ENCODE peak calls at places on chromosomes 6 and 20, in eight cellular contexts. One of them, this sample, is unnamed.

GRCh38 chr6:71015392-71015791 is 58.5 kb upstream of the B3GAT2 start:
- DNase-seq in endodermal cell: no peak
- DNase-seq in coronary artery: no peak
- DNase-seq in astrocyte of the spinal cord: no peak
- DNase-seq in astrocyte: no peak
- DNase-seq in foreskin fibroblast: no peak
- DNase-seq in psoas muscle: no peak
- DNase-seq in esophagus squamous epithelium: no peak
- DNase-seq in this sample: no peak

GRCh38 chr20:1330075-1330830 is 1.3 kb upstream of the SDCBP2 start:
- DNase-seq in astrocyte of the spinal cord: no peak
- DNase-seq in astrocyte: no peak
- DNase-seq in psoas muscle: peak; percentile 71
- DNase-seq in esophagus squamous epithelium: no peak
- DNase-seq in endodermal cell: peak; percentile 12
- DNase-seq in foreskin fibroblast: no peak
- DNase-seq in coronary artery: peak; percentile 78
- DNase-seq in this sample: no peak

GRCh38 chr6:110158479-110158878 is 21.0 kb downstream of the WASF1 start:
- DNase-seq in endodermal cell: no peak
- DNase-seq in astrocyte: no peak
- DNase-seq in foreskin fibroblast: no peak
- DNase-seq in astrocyte of the spinal cord: no peak
- DNase-seq in psoas muscle: no peak
- DNase-seq in esophagus squamous epithelium: no peak
- DNase-seq in coronary artery: no peak
- DNase-seq in this sample: no peak

GRCh38 chr6:99745651-99746050 is 139.0 kb downstream of the PRDM13 start:
- DNase-seq in esophagus squamous epithelium: no peak
- DNase-seq in endodermal cell: no peak
- DNase-seq in psoas muscle: no peak
- DNase-seq in astrocyte: peak; percentile 18
- DNase-seq in astrocyte of the spinal cord: peak; percentile 2
- DNase-seq in coronary artery: no peak
- DNase-seq in foreskin fibroblast: no peak
- DNase-seq in this sample: no peak

GRCh38 chr20:3248167-3248992 is 9.4 kb upstream of the SLC4A11 start:
- DNase-seq in psoas muscle: peak; percentile 50
- DNase-seq in endodermal cell: peak; percentile 86
- DNase-seq in astrocyte of the spinal cord: peak; percentile 36
- DNase-seq in foreskin fibroblast: peak; percentile 59
- DNase-seq in astrocyte: peak; percentile 18
- DNase-seq in coronary artery: no peak
- DNase-seq in esophagus squamous epithelium: no peak
- DNase-seq in this sample: no peak

GRCh38 chr20:38764563-38765355 is 16.5 kb downstream of the ACTR5 start:
- DNase-seq in astrocyte: peak; percentile 83
- DNase-seq in astrocyte of the spinal cord: peak; percentile 81
- DNase-seq in psoas muscle: no peak
- DNase-seq in foreskin fibroblast: peak; percentile 95
- DNase-seq in endodermal cell: no peak
- DNase-seq in coronary artery: peak; percentile 22
- DNase-seq in esophagus squamous epithelium: no peak
- DNase-seq in this sample: peak; percentile 68

GRCh38 chr6:26575494-26575939 is 21.2 kb upstream of the ABT1 start:
- DNase-seq in coronary artery: no peak
- DNase-seq in astrocyte of the spinal cord: peak; percentile 24
- DNase-seq in endodermal cell: peak; percentile 75
- DNase-seq in esophagus squamous epithelium: no peak
- DNase-seq in astrocyte: peak; percentile 35
- DNase-seq in psoas muscle: no peak
- DNase-seq in foreskin fibroblast: peak; percentile 65
- DNase-seq in this sample: no peak

GRCh38 chr6:165677091-165677490 is 14.1 kb upstream of the PDE10A start:
- DNase-seq in astrocyte of the spinal cord: no peak
- DNase-seq in foreskin fibroblast: no peak
- DNase-seq in psoas muscle: no peak
- DNase-seq in coronary artery: no peak
- DNase-seq in astrocyte: no peak
- DNase-seq in esophagus squamous epithelium: no peak
- DNase-seq in endodermal cell: no peak
- DNase-seq in this sample: no peak

GRCh38 chr6:5401845-5402738 is 140.8 kb downstream of the FARS2 start:
- DNase-seq in esophagus squamous epithelium: no peak
- DNase-seq in coronary artery: no peak
- DNase-seq in psoas muscle: no peak
- DNase-seq in foreskin fibroblast: peak; percentile 41
- DNase-seq in astrocyte of the spinal cord: peak; percentile 37
- DNase-seq in endodermal cell: no peak
- DNase-seq in astrocyte: no peak
- DNase-seq in this sample: no peak

GRCh38 chr20:62197321-62197720 is 14.5 kb downstream of the MTG2 start:
- DNase-seq in esophagus squamous epithelium: no peak
- DNase-seq in coronary artery: no peak
- DNase-seq in psoas muscle: no peak
- DNase-seq in endodermal cell: no peak
- DNase-seq in astrocyte of the spinal cord: no peak
- DNase-seq in astrocyte: no peak
- DNase-seq in foreskin fibroblast: no peak
- DNase-seq in this sample: no peak

DNA sequence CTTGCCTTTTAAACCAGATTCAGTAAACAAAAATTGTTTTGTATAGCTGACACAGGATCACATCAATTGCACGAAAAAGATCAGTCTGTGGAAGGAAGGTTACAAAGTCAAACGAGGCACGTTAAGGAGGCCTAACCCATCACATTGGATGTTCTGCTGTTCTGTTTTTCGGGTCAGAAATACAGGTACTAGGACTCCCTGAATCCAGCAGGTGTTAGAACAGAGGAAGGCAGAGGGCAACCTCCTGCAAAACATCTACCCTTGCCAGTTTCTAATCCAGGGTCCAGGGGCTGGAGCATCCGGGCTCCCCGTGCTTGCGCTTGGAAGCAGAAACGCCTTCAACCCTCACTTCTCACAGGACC is 64.6 kb downstream of the PLG start:
- DNase-seq in foreskin fibroblast: no peak
- DNase-seq in coronary artery: no peak
- DNase-seq in astrocyte: no peak
- DNase-seq in astrocyte of the spinal cord: no peak
- DNase-seq in endodermal cell: no peak
- DNase-seq in psoas muscle: no peak
- DNase-seq in esophagus squamous epithelium: no peak
- DNase-seq in this sample: no peak
- H3K4me3 ChIP-seq in foreskin fibroblast: no peak overlapping the region
- H3K4me3 ChIP-seq in coronary artery: peak overlapping the region; percentile 74
- H3K4me3 ChIP-seq in astrocyte: peak overlapping the region; percentile 60
- H3K4me3 ChIP-seq in astrocyte of the spinal cord: peak overlapping the region; percentile 42
- H3K4me3 ChIP-seq in endodermal cell: peak overlapping the region; percentile 81
- H3K4me3 ChIP-seq in psoas muscle: peak overlapping the region; percentile 32
- H3K4me3 ChIP-seq in esophagus squamous epithelium: peak overlapping the region; percentile 46
- H3K4me3 ChIP-seq in this sample: no peak overlapping the region

GRCh38 chr20:32206383-32207210 is 946 bp downstream of the PLAGL2 start:
- DNase-seq in foreskin fibroblast: no peak
- DNase-seq in endodermal cell: no peak
- DNase-seq in astrocyte: no peak
- DNase-seq in esophagus squamous epithelium: no peak
- DNase-seq in astrocyte of the spinal cord: no peak
- DNase-seq in coronary artery: no peak
- DNase-seq in psoas muscle: no peak
- DNase-seq in this sample: no peak

GRCh38 chr20:32208499-32209154 is 947 bp downstream of the POFUT1 start:
- DNase-seq in astrocyte of the spinal cord: no peak
- DNase-seq in endodermal cell: no peak
- DNase-seq in coronary artery: no peak
- DNase-seq in esophagus squamous epithelium: no peak
- DNase-seq in astrocyte: no peak
- DNase-seq in foreskin fibroblast: no peak
- DNase-seq in psoas muscle: no peak
- DNase-seq in this sample: no peak

GRCh38 chr20:32207211-32207625 is 325 bp downstream of the PLAGL2 start:
- DNase-seq in coronary artery: no peak
- DNase-seq in endodermal cell: peak; percentile 65
- DNase-seq in astrocyte: no peak
- DNase-seq in foreskin fibroblast: no peak
- DNase-seq in psoas muscle: no peak
- DNase-seq in astrocyte of the spinal cord: no peak
- DNase-seq in esophagus squamous epithelium: no peak
- DNase-seq in this sample: no peak

GRCh38 chr20:32205502-32206382 is 1.8 kb downstream of the PLAGL2 start:
- DNase-seq in astrocyte: no peak
- DNase-seq in coronary artery: no peak
- DNase-seq in astrocyte of the spinal cord: no peak
- DNase-seq in foreskin fibroblast: peak; percentile 53
- DNase-seq in endodermal cell: no peak
- DNase-seq in psoas muscle: no peak
- DNase-seq in esophagus squamous epithelium: no peak
- DNase-seq in this sample: no peak

DNA sequence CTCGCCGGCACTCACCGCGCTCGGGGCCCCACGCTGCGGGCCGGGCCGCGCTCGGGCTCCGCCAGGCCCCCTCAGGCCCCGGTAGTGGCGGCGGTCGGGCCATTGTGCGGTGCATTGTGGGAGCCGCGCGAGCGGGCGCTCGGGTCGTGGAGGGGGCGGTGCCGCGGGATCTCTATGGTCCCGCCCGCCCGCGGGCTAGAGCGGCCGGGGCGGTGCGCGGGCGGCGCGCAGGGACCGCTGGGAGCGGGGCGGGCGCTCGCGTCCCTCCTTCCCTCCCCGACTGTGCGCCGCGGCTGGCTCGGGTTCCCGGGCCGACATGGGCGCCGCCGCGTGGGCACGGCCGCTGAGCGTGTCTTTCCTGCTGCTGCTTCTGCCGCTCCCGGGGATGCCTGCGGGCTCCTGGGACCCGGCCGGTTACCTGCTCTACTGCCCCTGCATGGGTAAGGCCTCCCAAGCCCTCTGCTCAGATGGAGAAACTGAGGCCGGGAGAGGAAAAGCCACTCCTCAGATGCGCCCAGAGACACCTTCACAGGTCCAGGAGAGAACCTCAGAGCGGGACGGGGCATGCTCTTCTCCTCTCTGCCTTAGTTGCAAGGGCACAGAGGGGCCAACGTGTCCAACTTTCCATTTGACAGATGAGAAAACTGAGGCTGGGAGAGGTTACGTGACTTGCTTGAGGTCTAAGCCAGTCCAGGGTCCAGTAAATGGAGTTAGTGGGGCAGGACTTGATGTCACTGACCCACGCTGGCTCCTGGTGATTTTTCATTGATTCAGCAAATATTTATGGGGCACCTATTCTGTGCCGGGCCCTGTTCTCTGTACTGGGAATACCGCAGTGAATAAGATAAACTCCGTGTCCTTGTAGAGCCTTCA is at the start of the genes PLAGL2 and POFUT1:
- DNase-seq in psoas muscle: peak; percentile 92
- DNase-seq in endodermal cell: peak; percentile 93
- DNase-seq in astrocyte of the spinal cord: peak; percentile 83
- DNase-seq in esophagus squamous epithelium: peak; percentile 23
- DNase-seq in astrocyte: peak; percentile 61
- DNase-seq in coronary artery: peak; percentile 86
- DNase-seq in foreskin fibroblast: peak; percentile 96
- DNase-seq in this sample: no peak
- TF ChIP-seq CTCF in psoas muscle: no peak
- TF ChIP-seq CTCF in endodermal cell: peak; percentile 47
- TF ChIP-seq CTCF in astrocyte of the spinal cord: no peak
- TF ChIP-seq CTCF in esophagus squamous epithelium: peak; percentile 23
- TF ChIP-seq CTCF in astrocyte: no peak
- TF ChIP-seq CTCF in coronary artery: no peak
- TF ChIP-seq CTCF in foreskin fibroblast: peak; percentile 3
- TF ChIP-seq CTCF in this sample: peak; percentile 46

GRCh38 chr20:48338717-48339116 is 489.1 kb downstream of the PREX1 start:
- DNase-seq in psoas muscle: no peak
- DNase-seq in esophagus squamous epithelium: no peak
- DNase-seq in endodermal cell: no peak
- DNase-seq in foreskin fibroblast: peak; percentile 37
- DNase-seq in astrocyte: peak; percentile 97
- DNase-seq in coronary artery: no peak
- DNase-seq in astrocyte of the spinal cord: peak; percentile 67
- DNase-seq in this sample: peak; percentile 49

GRCh38 chr20:48339986-48340884 is 487.6 kb downstream of the PREX1 start:
- DNase-seq in esophagus squamous epithelium: no peak
- DNase-seq in endodermal cell: no peak
- DNase-seq in psoas muscle: no peak
- DNase-seq in coronary artery: no peak
- DNase-seq in foreskin fibroblast: no peak
- DNase-seq in astrocyte: no peak
- DNase-seq in astrocyte of the spinal cord: no peak
- DNase-seq in this sample: no peak

GRCh38 chr20:48339147-48339985 is 488.4 kb downstream of the PREX1 start:
- DNase-seq in endodermal cell: no peak
- DNase-seq in coronary artery: no peak
- DNase-seq in astrocyte: peak; percentile 94
- DNase-seq in foreskin fibroblast: peak; percentile 69
- DNase-seq in esophagus squamous epithelium: no peak
- DNase-seq in psoas muscle: no peak
- DNase-seq in astrocyte of the spinal cord: peak; percentile 71
- DNase-seq in this sample: no peak

GRCh38 chr20:48342822-48343513 is 484.8 kb downstream of the PREX1 start:
- DNase-seq in astrocyte of the spinal cord: no peak
- DNase-seq in psoas muscle: no peak
- DNase-seq in foreskin fibroblast: no peak
- DNase-seq in coronary artery: no peak
- DNase-seq in astrocyte: no peak
- DNase-seq in endodermal cell: peak; percentile 35
- DNase-seq in esophagus squamous epithelium: no peak
- DNase-seq in this sample: no peak

DNA sequence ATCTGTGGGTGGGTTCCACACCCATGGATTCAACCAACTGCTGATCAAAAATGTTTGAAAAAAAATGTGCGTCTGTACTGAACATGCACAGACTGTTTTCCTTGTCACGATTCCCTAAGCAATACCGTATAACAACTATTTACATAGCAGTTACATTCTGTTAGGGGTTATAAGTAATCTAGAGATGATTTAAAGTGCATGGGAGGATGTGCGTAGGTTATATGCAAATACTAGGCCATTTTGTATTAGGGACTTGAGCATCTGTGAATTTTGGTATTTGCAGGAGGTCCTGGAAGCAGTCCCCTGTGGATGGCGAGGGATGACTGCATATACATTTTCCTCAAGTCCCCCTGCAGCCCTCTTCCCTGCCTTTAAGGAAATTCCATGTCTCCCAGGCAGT is 486.9 kb downstream of the PREX1 start:
- DNase-seq in foreskin fibroblast: no peak
- DNase-seq in astrocyte: no peak
- DNase-seq in endodermal cell: no peak
- DNase-seq in astrocyte of the spinal cord: no peak
- DNase-seq in coronary artery: no peak
- DNase-seq in esophagus squamous epithelium: no peak
- DNase-seq in psoas muscle: no peak
- DNase-seq in this sample: no peak
- H3K4me3 ChIP-seq in foreskin fibroblast: no peak overlapping the region
- H3K4me3 ChIP-seq in astrocyte: no peak overlapping the region
- H3K4me3 ChIP-seq in endodermal cell: no peak overlapping the region
- H3K4me3 ChIP-seq in astrocyte of the spinal cord: no peak overlapping the region
- H3K4me3 ChIP-seq in coronary artery: no peak overlapping the region
- H3K4me3 ChIP-seq in esophagus squamous epithelium: no peak overlapping the region
- H3K4me3 ChIP-seq in psoas muscle: no peak overlapping the region
- H3K4me3 ChIP-seq in this sample: no peak overlapping the region

DNA sequence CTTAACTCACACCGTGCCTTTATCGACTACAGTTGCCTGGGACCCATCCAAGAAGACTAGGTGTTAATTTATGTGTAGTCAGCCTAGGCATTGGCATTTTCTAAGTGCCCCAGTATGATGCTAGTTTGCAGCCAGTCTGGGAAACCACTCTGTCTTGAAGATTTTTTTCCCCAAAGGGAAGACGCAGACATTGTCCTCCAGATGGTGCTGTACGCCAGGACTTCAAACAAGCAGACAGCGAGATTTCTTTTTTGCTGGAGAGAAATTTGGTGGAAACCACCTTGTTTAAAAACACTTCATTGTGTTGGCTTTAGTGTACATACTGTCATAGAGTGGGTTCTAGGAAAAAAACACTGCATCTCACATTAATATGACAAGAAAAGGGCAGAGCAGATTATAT is 30.0 kb downstream of the ALDH5A1 start:
- DNase-seq in astrocyte of the spinal cord: peak; percentile 59
- DNase-seq in coronary artery: no peak
- DNase-seq in endodermal cell: peak; percentile 73
- DNase-seq in foreskin fibroblast: peak; percentile 53
- DNase-seq in psoas muscle: no peak
- DNase-seq in esophagus squamous epithelium: no peak
- DNase-seq in astrocyte: peak; percentile 30
- DNase-seq in this sample: peak; percentile 7
- TF ChIP-seq CTCF in astrocyte of the spinal cord: peak; percentile 60
- TF ChIP-seq CTCF in coronary artery: no peak
- TF ChIP-seq CTCF in endodermal cell: peak; percentile 87
- TF ChIP-seq CTCF in foreskin fibroblast: peak; percentile 47
- TF ChIP-seq CTCF in psoas muscle: no peak
- TF ChIP-seq CTCF in esophagus squamous epithelium: peak; percentile 5
- TF ChIP-seq CTCF in astrocyte: peak; percentile 49
- TF ChIP-seq CTCF in this sample: peak; percentile 54

This sample was measured in AG04449.